ENCODE peak calls at places on chromosomes 4 and X, in four cellular contexts. H is cardiac fibroblast, R is H7, D is aorta. A is an unnamed sample.
A peak's percentile ranks its signal among the peaks of the same experiment; 100 is the strongest.

GRCh38 chr4:151284534-151285245 is 7.7 kb downstream of the PRSS48 start:
- DNase-seq in H (no peak), R (peak; percentile 52), D (no peak), A (no peak)

GRCh38 chr4:80268936-80269335 is 2.5 kb downstream of the FGF5 start:
- DNase-seq in H (no peak), R (no peak), D (no peak), A (no peak)

GRCh38 chrX:68940601-68941000 is 111.8 kb downstream of the EFNB1 start:
- DNase-seq in H (no peak), R (peak; percentile 28), D (no peak), A (no peak)

GRCh38 chr4:109977854-109978501 is 65.3 kb downstream of the EGF start:
- DNase-seq in H (peak; percentile 72), R (no peak), D (no peak), A (peak; percentile 64)

GRCh38 chr4:185238261-185238681 is 28.9 kb downstream of the SNX25 start:
- DNase-seq in H (peak; percentile 85), R (no peak), D (no peak), A (peak; percentile 48)

GRCh38 chr4:184355111-184355604 is 119.2 kb downstream of the IRF2 start:
- DNase-seq in H (peak; percentile 98), R (no peak), D (no peak), A (peak; percentile 87)

GRCh38 chrX:136112286-136112685 is 35.0 kb upstream of the FHL1 start:
- DNase-seq in H (no peak), R (no peak), D (no peak), A (no peak)

GRCh38 chrX:110402855-110403230 is 44.2 kb downstream of the RTL9 start:
- DNase-seq in H (no peak), R (no peak), D (no peak), A (no peak)

GRCh38 chr4:125313497-125313896 is 1.3 kb upstream of the FAT4 start:
- DNase-seq in H (peak; percentile 94), R (peak; percentile 55), D (no peak), A (peak; percentile 90)

GRCh38 chr4:39526810-39527295 is 386 bp downstream of the UGDH start:
- DNase-seq in H (no peak), R (peak; percentile 87), D (no peak), A (no peak)

GRCh38 chr4:135244605-135245146 is 1043.1 kb upstream of the PABPC4L start:
- DNase-seq in H (peak; percentile 25), R (no peak), D (no peak), A (no peak)

GRCh38 chrX:13081385-13082285 is 37.2 kb upstream of the FAM9C start:
- DNase-seq in H (no peak), R (no peak), D (no peak), A (no peak)

GRCh38 chr4:98603683-98604573 is 54.5 kb downstream of the TSPAN5 start:
- DNase-seq in H (peak; percentile 81), R (no peak), D (no peak), A (peak; percentile 54)

GRCh38 chrX:21985332-21985777 is 44.8 kb downstream of the SMS start:
- DNase-seq in H (peak; percentile 84), R (peak; percentile 86), D (peak; percentile 55), A (peak; percentile 82)

GRCh38 chrX:151013164-151013743 is 30.1 kb downstream of the HMGB3 start:
- DNase-seq in H (no peak), R (no peak), D (no peak), A (no peak)

GRCh38 chrX:10851809-10852208 is 231.4 kb upstream of the MID1 start:
- DNase-seq in H (no peak), R (no peak), D (no peak), A (no peak)

GRCh38 chrX:129701624-129702069 is 37.1 kb upstream of the XPNPEP2 start:
- DNase-seq in H (peak; percentile 64), R (no peak), D (peak; percentile 86), A (peak; percentile 6)

GRCh38 chrX:63404332-63404731 is 53.2 kb upstream of the SPIN4 start:
- DNase-seq in H (no peak), R (no peak), D (no peak), A (no peak)

GRCh38 chr4:167238226-167238625 is 3.9 kb upstream of the SPOCK3 start:
- DNase-seq in H (no peak), R (no peak), D (no peak), A (no peak)

GRCh38 chr4:9940041-9940440 is 81.3 kb downstream of the SLC2A9 start:
- DNase-seq in H (no peak), R (no peak), D (no peak), A (no peak)

GRCh38 chr4:34181891-34182290 is 2062.4 kb downstream of the ARAP2 start:
- DNase-seq in H (peak; percentile 92), R (no peak), D (no peak), A (no peak)

GRCh38 chr4:164874791-164875190 is 2.2 kb upstream of the APELA start:
- DNase-seq in H (no peak), R (no peak), D (no peak), A (no peak)

GRCh38 chr4:119729815-119730643 is 101.4 kb upstream of the PDE5A start:
- DNase-seq in H (peak; percentile 89), R (no peak), D (peak; percentile 75), A (peak; percentile 98)

GRCh38 chr4:185600801-185601200 is 65.5 kb upstream of the PDLIM3 start:
- DNase-seq in H (no peak), R (no peak), D (no peak), A (no peak)

GRCh38 chrX:129823115-129823514 is 20.6 kb downstream of the ZDHHC9 start:
- DNase-seq in H (peak; percentile 52), R (peak; percentile 71), D (peak; percentile 59), A (no peak)

GRCh38 chr4:10736266-10736665 is 51.7 kb upstream of the CLNK start:
- DNase-seq in H (no peak), R (no peak), D (no peak), A (no peak)

GRCh38 chrX:129427267-129427666 is 96.0 kb downstream of the SMARCA1 start:
- DNase-seq in H (no peak), R (no peak), D (no peak), A (no peak)

GRCh38 chr4:181077416-181077815 is 1165.8 kb upstream of the TENM3 start:
- DNase-seq in H (no peak), R (no peak), D (no peak), A (no peak)

GRCh38 chrX:2875798-2876399 is 47.2 kb downstream of the GYG2 start:
- DNase-seq in H (peak; percentile 35), R (peak; percentile 74), D (no peak), A (no peak)

GRCh38 chrX:152632445-152633097 is 5.1 kb upstream of the GABRQ start:
- DNase-seq in H (peak; percentile 54), R (no peak), D (peak; percentile 56), A (peak; percentile 56)

GRCh38 chr4:57191523-57192034 is 81.4 kb upstream of the IGFBP7 start:
- DNase-seq in H (no peak), R (peak; percentile 40), D (no peak), A (no peak)

GRCh38 chrX:44245730-44246129 is 97.7 kb downstream of the EFHC2 start:
- DNase-seq in H (no peak), R (no peak), D (no peak), A (no peak)

GRCh38 chr4:74463123-74463522 is 18.2 kb downstream of the AREG start:
- DNase-seq in H (no peak), R (no peak), D (no peak), A (no peak)

GRCh38 chrX:101190736-101191135 is 28.9 kb upstream of the DRP2 start:
- DNase-seq in H (no peak), R (no peak), D (no peak), A (no peak)

GRCh38 chr4:4590496-4590895 is 48.6 kb upstream of the STX18 start:
- DNase-seq in H (peak; percentile 46), R (no peak), D (no peak), A (peak; percentile 1)
- H3K4me3 ChIP-seq in H (no peak overlapping the region), R (no peak overlapping the region), D (no peak overlapping the region), A (no peak overlapping the region)

DNA sequence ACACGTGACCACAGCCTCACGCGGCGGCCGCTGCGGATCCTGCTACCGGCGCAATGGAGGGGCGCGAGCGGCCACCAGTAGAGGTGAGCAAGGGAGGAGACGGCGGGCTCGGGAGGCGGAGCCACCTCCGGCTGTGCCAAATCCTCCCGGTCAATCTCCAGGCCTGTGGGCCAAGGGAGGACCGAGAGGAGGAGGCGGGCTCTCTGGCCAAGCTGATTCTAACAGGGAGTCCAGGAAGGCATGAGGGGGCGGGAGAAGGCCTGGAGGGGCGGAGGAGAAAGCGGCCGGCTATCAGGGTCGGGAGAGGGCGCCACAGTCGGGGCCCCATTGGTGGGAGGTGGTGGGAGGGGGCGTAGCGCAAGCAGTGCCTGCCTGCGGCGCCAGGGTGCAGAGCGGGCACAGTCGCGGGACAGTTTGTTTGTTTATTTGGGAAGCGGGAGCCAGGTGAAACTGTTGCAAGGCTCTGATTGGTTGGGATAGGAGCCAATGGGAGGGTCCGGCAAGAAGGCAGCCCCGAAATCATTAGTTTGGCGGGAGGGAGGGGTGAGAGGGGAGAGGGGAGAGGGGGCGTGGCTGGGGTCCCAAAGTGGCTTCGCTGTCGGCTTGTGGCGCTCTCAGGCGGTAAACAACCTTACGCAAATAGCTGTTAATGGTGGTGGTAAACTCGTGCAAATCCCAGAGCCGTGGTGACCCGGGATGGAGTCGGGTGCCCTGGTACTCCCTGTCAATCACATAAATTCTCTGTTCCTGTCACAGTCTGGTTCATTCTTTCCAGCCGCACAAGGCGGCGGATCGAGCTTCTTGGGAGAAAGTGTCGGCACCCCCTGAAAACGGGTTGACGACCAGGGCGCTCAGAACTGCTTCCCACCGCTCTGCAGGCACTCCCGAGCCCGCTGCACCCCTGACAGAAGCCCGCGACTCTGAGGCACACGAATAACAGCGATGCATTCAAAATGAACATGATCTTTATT is at the start of gene IRS4:
- DNase-seq in H (peak; percentile 2), R (peak; percentile 92), D (no peak), A (no peak)
- H3K4me3 ChIP-seq in H (peak within 1 kb of the TSS; percentile 53), R (peak within 1 kb of the TSS; percentile 75), D (peak within 1 kb of the TSS; percentile 23), A (peak within 1 kb of the TSS; percentile 42)

GRCh38 chrX:40167240-40168182 is 69.8 kb upstream of the BCOR start:
- DNase-seq in H (no peak), R (peak; percentile 90), D (peak; percentile 63), A (no peak)
- H3K4me3 ChIP-seq in H (no peak overlapping the region), R (peak overlapping the region; percentile 32), D (no peak overlapping the region), A (peak overlapping the region; percentile 41)

GRCh38 chrX:72307646-72308051 is 1.9 kb upstream of the CITED1 start:
- DNase-seq in H (no peak), R (no peak), D (no peak), A (no peak)

GRCh38 chrX:72306851-72307645 is 1.3 kb upstream of the CITED1 start:
- DNase-seq in H (peak; percentile 63), R (peak; percentile 75), D (peak; percentile 80), A (peak; percentile 45)

GRCh38 chrX:72305286-72306084 is at the start of gene CITED1:
- DNase-seq in H (no peak), R (peak; percentile 69), D (no peak), A (no peak)

GRCh38 chrX:72304877-72305276 is 837 bp downstream of the CITED1 start:
- DNase-seq in H (no peak), R (peak; percentile 75), D (no peak), A (no peak)

DNA sequence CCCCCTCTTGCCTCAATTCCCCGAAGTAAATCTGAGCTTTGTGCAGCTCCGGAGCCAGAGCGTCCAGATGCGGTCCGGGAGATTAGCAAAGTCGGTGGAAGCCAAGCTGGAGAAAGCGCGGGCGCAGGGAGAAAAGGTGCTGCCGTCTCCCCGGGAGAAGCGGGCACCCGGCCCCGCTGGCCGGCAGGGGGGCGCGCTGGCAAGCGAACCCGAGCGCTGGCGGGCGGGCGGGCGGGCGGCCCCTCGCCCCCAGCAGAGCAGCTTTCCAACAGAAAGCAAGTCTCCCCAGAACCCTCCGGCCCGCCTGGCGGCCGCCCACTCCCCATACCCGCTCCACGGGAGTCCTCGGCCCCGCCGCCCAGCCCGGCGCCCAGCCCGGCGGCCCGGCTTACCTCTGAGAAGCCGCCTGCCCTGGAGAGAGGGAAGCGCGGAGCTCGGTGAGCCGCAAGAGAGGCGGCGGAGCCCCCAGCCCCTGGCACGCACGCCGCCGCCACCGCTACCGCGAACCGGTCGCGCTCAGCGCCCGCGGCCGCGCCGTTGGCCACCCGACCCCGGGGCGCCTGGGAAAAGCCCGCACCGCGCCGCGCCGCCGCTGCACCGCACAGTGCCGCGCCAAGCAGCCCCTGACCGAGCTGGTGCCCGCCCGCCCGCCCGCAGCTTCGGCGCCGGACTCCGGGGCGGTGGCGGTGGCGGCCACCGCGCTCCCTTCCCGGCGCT is 529 bp upstream of the CITED1 start:
- DNase-seq in H (no peak), R (peak; percentile 69), D (no peak), A (no peak)
- H3K4me3 ChIP-seq in H (peak overlapping the region; percentile 47), R (peak overlapping the region; percentile 45), D (peak overlapping the region; percentile 61), A (peak overlapping the region; percentile 55)